ENCODE peak calls at places on chromosomes 11 and 22, in ten cellular contexts. U is PC-9, F is cardiac muscle cell, Y is GM12865, B is astrocyte of the spinal cord, J is thoracic aorta, G is ovary, D is hepatocyte, M is fibroblast of mammary gland, X is cardiac fibroblast. Z is an unnamed sample.

GRCh38 chr11:78371221-78371899 is 46.3 kb downstream of the GAB2 start:
- DNase-seq in F (no peak), M (peak), D (no peak), G (no peak), Y (no peak), B (no peak), U (no peak), X (no peak), J (no peak), Z (no peak)

GRCh38 chr11:85809191-85809590 is 1.8 kb downstream of the SYTL2 start:
- DNase-seq in U (no peak), J (no peak), F (no peak), G (no peak), M (no peak), X (no peak), D (no peak), B (no peak), Y (no peak), Z (no peak)

GRCh38 chr11:133197425-133197824 is 334.9 kb downstream of the OPCML start:
- DNase-seq in J (no peak), M (no peak), D (no peak), U (no peak), F (no peak), X (no peak), B (no peak), Y (no peak), G (no peak), Z (no peak)

GRCh38 chr11:109956124-109956793 is 136.9 kb upstream of the ZC3H12C start:
- DNase-seq in G (no peak), F (no peak), J (no peak), D (no peak), Y (peak), X (no peak), B (no peak), M (no peak), U (no peak), Z (no peak)

GRCh38 chr11:110968348-110969062 is 256.3 kb upstream of the ARHGAP20 start:
- DNase-seq in U (no peak), J (no peak), Y (no peak), B (peak), X (no peak), D (no peak), F (peak), M (peak), G (no peak), Z (no peak)

GRCh38 chr22:48960981-48961655 is 866.6 kb downstream of the BRD1 start:
- DNase-seq in Y (no peak), F (no peak), B (no peak), D (no peak), J (no peak), G (no peak), U (no peak), M (no peak), X (no peak), Z (no peak)

GRCh38 chr22:38766076-38766777 is 10.4 kb upstream of the SUN2 start:
- DNase-seq in D (peak), J (no peak), B (peak), U (peak), X (peak), Y (peak), M (peak), G (peak), F (peak), Z (no peak)

GRCh38 chr11:74650498-74650897 is 58.1 kb downstream of the POLD3 start:
- DNase-seq in G (no peak), X (peak), Y (no peak), F (peak), B (peak), U (no peak), M (peak), D (no peak), J (no peak), Z (no peak)

GRCh38 chr11:14420223-14420622 is 61.2 kb upstream of the RRAS2 start:
- DNase-seq in J (no peak), Y (no peak), U (no peak), X (no peak), D (no peak), M (no peak), G (no peak), B (no peak), F (no peak), Z (no peak)

GRCh38 chr11:21814169-21814568 is 378.7 kb upstream of the ANO5 start:
- DNase-seq in B (peak), D (peak), Y (no peak), M (no peak), J (no peak), G (no peak), X (peak), U (no peak), F (peak), Z (no peak)

GRCh38 chr11:127308291-127308690 is 307.7 kb upstream of the KIRREL3 start:
- DNase-seq in M (no peak), J (no peak), U (no peak), G (no peak), Y (no peak), F (no peak), X (no peak), D (no peak), B (no peak), Z (no peak)

GRCh38 chr11:104254347-104254746 is 90.4 kb upstream of the PDGFD start:
- DNase-seq in J (no peak), G (no peak), M (peak), Y (peak), U (peak), B (peak), F (peak), D (peak), X (peak), Z (peak)

GRCh38 chr22:47043835-47044721 is 281.6 kb downstream of the TBC1D22A start:
- DNase-seq in X (peak), M (peak), F (peak), D (peak), G (peak), Y (no peak), B (peak), U (peak), J (no peak), Z (no peak)

GRCh38 chr11:105740164-105740903 is 130.5 kb downstream of the GRIA4 start:
- DNase-seq in U (no peak), F (no peak), Y (peak), X (no peak), D (no peak), M (no peak), B (no peak), J (no peak), G (no peak), Z (no peak)

GRCh38 chr22:20550851-20551744 is 43.7 kb downstream of the MED15 start:
- DNase-seq in Y (peak), M (peak), X (peak), F (peak), G (peak), B (peak), U (no peak), J (no peak), D (peak), Z (peak)

GRCh38 chr11:43818220-43818619 is 62.4 kb upstream of the ALKBH3 start:
- DNase-seq in M (no peak), X (no peak), J (no peak), D (no peak), B (no peak), F (no peak), U (no peak), G (no peak), Y (no peak), Z (no peak)

GRCh38 chr11:14587203-14587602 is 56.4 kb upstream of the PDE3B start:
- DNase-seq in Y (no peak), J (no peak), X (no peak), G (no peak), F (no peak), M (no peak), U (no peak), D (no peak), B (no peak), Z (no peak)

GRCh38 chr11:117583063-117583801 is 213.8 kb downstream of the DSCAML1 start:
- DNase-seq in U (no peak), M (no peak), J (no peak), B (no peak), F (peak), D (no peak), Y (no peak), G (no peak), X (no peak), Z (no peak)

DNA sequence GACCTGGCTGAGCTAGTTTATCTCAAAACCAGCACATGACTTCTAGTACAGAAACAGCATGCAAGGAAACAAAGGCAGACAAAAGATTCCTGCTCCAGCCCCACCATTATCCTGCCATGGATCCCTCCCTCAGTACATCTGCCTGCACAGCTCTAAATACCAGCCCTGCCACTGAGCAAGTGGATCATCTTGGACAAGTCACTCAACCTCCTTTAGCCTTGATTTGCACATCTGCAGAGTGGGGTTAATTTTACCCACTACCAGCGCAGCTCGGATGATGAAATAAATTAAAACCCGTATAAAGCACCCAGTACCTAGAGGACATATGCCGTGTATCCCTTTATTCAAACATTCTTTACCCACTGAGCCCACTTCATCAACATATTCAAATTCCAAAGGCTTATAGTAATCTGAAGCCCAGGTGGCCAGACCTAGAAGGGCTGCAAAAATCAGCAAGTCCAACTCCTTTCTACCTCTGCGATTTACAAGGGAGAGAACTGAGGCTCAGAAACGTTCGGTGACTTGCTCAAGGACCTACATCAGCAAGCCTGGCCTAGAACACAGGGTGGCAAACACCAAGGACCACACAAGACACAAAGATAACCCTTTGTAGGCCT is 7.5 kb downstream of the SYN3 start:
- DNase-seq in M (no peak), D (no peak), J (no peak), U (no peak), Y (no peak), X (no peak), B (no peak), F (no peak), G (no peak), Z (no peak)
- H3K4me3 ChIP-seq in M (no peak), D (no peak), J (no peak), U (no peak), Y (no peak), X (no peak), B (no peak), F (no peak), G (no peak), Z (no peak)

DNA sequence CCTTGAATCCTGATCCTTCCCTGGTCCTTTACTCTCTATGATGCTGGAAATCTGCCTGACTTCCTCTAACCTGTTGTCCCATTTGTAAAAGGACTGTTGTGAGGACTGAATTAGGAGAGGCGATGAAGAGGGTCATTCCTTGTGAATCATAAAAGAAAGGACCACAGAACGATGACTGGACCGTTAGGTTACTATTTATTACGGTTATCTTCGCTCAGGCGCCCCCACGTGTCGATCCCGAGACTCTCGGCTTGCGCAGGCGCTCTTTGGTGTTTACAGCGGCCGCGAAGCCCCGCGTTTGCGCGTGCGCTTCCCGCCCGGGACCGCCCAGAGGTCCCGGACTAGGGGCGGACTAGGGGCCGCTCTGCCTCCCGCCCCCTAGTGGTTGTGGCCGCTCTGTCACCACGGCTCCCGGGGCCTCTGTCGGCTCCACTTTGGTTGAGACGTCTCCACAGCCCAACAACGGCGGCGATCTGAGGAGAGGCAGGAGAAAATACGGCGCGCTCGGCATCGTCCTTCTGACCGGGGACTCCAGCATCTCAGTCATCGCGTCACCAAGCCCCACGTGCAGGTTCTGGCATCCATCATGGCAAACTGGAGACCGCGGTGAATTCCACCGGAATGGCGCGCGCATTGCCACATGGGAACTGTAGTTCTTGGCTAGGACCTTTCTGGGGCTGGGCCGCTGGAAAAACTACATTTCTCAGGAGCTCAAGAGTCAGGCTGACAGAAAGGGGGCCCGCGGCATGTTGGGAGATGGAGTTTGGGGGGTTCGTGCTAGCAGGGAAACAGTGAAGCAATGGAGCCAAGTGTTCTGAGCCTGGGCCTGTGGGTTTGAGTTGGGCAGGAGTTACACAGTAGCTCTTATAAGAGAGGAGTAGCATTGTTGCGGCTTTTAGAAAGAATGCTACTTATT is at the start of gene STARD10:
- DNase-seq in X (peak), M (peak), Y (peak), G (peak), J (peak), D (peak), U (peak), B (peak), F (peak), Z (peak)
- TF ChIP-seq CTCF in X (peak), M (peak), Y (peak), G (peak), J (peak), D (peak), U (peak), B (peak), F (peak), Z (peak)

GRCh38 chr11:61685611-61685955 is 5.4 kb downstream of the DAGLA start:
- DNase-seq in X (no peak), Y (no peak), F (no peak), M (no peak), B (no peak), G (no peak), U (no peak), D (no peak), J (no peak), Z (no peak)

GRCh38 chr11:61683116-61683515 is 2.9 kb downstream of the DAGLA start:
- DNase-seq in D (no peak), M (no peak), B (no peak), Y (no peak), U (no peak), G (no peak), X (no peak), J (no peak), F (no peak), Z (no peak)

GRCh38 chr11:61684870-61685610 is 4.8 kb downstream of the DAGLA start:
- DNase-seq in J (no peak), X (no peak), G (no peak), M (no peak), D (no peak), F (no peak), B (no peak), U (no peak), Y (no peak), Z (no peak)

GRCh38 chr11:61682093-61682732 is 2.0 kb downstream of the DAGLA start:
- DNase-seq in G (no peak), J (no peak), D (peak), U (peak), F (no peak), Y (no peak), M (peak), B (no peak), X (no peak), Z (no peak)

DNA sequence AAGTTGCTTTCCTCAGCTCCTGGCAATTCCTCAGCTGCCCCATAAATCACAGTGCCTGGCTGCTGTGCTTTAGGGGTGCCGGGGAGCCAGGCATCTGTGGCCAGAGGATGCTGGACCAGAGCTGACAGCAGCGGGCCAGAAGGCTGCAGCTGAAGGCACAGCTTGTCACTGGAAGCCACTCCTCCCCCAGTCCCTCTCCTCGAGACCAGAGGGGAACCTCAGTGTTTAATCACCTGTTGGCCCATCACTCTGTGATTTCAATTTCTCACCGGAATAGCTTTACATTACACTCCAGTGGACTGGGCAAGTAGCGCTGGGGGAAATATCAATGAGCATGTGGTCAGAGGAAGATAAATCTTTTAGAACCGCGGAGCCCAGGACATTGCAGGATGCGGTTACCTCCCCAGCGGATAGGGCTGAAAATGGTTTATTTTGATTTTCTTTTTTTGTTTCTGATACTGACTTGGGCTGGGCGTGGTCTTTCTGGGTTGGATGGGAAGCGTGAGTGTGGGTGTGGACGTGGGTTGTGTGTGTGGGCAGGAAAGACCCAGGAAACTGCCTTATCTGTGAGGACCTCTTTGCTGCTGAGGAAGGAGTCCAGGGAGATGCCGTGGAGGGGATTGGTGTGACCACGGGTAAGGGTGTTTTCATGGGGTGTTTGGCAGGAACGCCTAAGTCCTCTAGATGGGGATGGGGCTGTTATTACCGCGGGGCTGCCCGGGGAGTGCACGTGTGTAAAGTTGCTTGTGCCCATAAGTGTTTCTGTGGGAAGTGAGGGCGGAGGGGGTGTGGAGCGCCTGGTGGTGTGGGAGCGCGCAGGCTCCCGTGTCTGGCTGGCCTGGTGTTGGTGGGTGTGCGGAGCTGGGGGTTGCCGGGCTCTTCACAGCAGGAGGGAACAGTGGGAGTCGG is 4.0 kb downstream of the DAGLA start:
- DNase-seq in Y (no peak), B (peak), J (no peak), D (no peak), U (no peak), G (no peak), X (no peak), M (peak), F (peak), Z (no peak)
- H3K4me3 ChIP-seq in Y (no peak), B (peak), J (no peak), D (no peak), U (no peak), G (no peak), X (no peak), M (no peak), F (no peak), Z (no peak)

GRCh38 chr22:22745225-22746060 is 101.0 kb downstream of the GGTLC2 start:
- DNase-seq in J (no peak), X (peak), M (peak), F (peak), B (no peak), Y (peak), G (no peak), U (peak), D (peak), Z (peak)
- TF ChIP-seq CTCF in J (no peak), X (peak), M (peak), F (peak), B (peak), Y (peak), G (no peak), U (peak), D (peak), Z (peak)

GRCh38 chr11:15906481-15907035 is 449.8 kb downstream of the SOX6 start:
- DNase-seq in X (no peak), J (no peak), F (no peak), Y (no peak), D (no peak), G (no peak), B (no peak), M (no peak), U (no peak), Z (no peak)
- H3K4me3 ChIP-seq in X (no peak), J (no peak), F (no peak), Y (no peak), D (no peak), G (no peak), B (no peak), M (no peak), U (no peak), Z (no peak)

GRCh38 chr11:86977441-86978050 is 22.4 kb upstream of the FZD4 start:
- DNase-seq in J (no peak), U (no peak), D (no peak), Y (no peak), M (peak), F (no peak), X (peak), B (no peak), G (no peak), Z (no peak)

GRCh38 chr11:86981777-86982540 is 26.8 kb upstream of the FZD4 start:
- DNase-seq in M (no peak), Y (no peak), U (no peak), D (no peak), B (no peak), X (no peak), F (no peak), J (no peak), G (no peak), Z (no peak)

GRCh38 chr11:86978247-86978646 is 23.1 kb upstream of the FZD4 start:
- DNase-seq in D (no peak), B (no peak), U (no peak), X (peak), G (no peak), Y (no peak), F (peak), J (no peak), M (peak), Z (no peak)

GRCh38 chr11:86980397-86980796 is 25.2 kb upstream of the FZD4 start:
- DNase-seq in M (no peak), B (no peak), J (no peak), Y (no peak), F (no peak), X (no peak), U (no peak), G (no peak), D (no peak), Z (no peak)

GRCh38 chr11:86978756-86979608 is 23.8 kb upstream of the FZD4 start:
- DNase-seq in M (peak), U (no peak), B (peak), F (peak), Y (peak), D (peak), J (no peak), G (no peak), X (peak), Z (no peak)
- TF ChIP-seq CTCF in M (peak), U (peak), B (peak), F (peak), Y (peak), D (peak), J (peak), G (no peak), X (peak), Z (peak)

DNA sequence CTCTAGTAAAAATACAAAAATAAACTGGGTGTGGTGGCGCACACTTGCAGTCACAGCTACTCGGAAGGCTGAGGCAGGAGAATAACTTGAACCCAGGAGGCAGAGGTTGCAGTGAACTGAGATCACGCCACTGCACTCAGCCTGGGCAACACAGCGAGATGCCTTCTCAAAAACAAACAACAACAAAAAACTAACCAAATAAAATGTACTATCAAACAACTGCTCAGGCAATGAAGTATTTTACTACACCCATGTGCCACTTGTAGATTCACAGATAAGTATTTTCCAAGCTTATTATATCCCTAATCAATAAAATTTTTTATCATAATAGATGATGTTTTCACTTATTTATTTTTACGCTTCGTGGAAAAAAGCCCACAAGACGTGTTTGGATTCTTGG is 924 bp downstream of the C11orf65 start:
- DNase-seq in G (no peak), X (no peak), B (no peak), M (no peak), J (no peak), D (no peak), U (no peak), Y (no peak), F (no peak), Z (no peak)
- H3K4me3 ChIP-seq in G (peak), X (peak), B (peak), M (peak), J (peak), D (peak), U (peak), Y (peak), F (peak), Z (peak)